ENCODE peak calls at places on chromosomes 7 and 10, in eight cellular contexts. W is right atrium auricular region, A is cardiac muscle cell, D is osteoblast, J is spleen, E is upper lobe of left lung, H is fibroblast of lung, T is Peyer's patch. R is an unnamed sample.

GRCh38 chr10:88227342-88228018 is 355.6 kb downstream of the RNLS start:
- DNase-seq in W (no peak), A (peak; percentile 86), D (peak; percentile 47), J (no peak), E (no peak), H (peak; percentile 86), T (peak; percentile 64), R (peak; percentile 73)

GRCh38 chr10:116444527-116445142 is 17.0 kb downstream of the PNLIPRP3 start:
- DNase-seq in W (no peak), A (peak; percentile 40), D (no peak), J (no peak), E (no peak), H (peak; percentile 36), T (no peak), R (peak; percentile 1)

GRCh38 chr10:548212-548897 is 141.1 kb downstream of the DIP2C start:
- DNase-seq in W (no peak), A (no peak), D (no peak), J (no peak), E (no peak), H (no peak), T (no peak), R (no peak)

GRCh38 chr7:17038783-17039170 is 157.0 kb upstream of the AGR3 start:
- DNase-seq in W (no peak), A (peak; percentile 12), D (peak; percentile 4), J (no peak), E (no peak), H (no peak), T (no peak), R (no peak)

GRCh38 chr10:113520606-113521481 is 32.0 kb upstream of the HABP2 start:
- DNase-seq in W (peak; percentile 76), A (peak; percentile 83), D (peak; percentile 95), J (no peak), E (peak; percentile 63), H (peak; percentile 79), T (peak; percentile 66), R (peak; percentile 77)

GRCh38 chr10:93471110-93471651 is 11.0 kb downstream of the MYOF start:
- DNase-seq in W (no peak), A (peak; percentile 91), D (peak; percentile 92), J (no peak), E (no peak), H (peak; percentile 97), T (peak; percentile 65), R (peak; percentile 96)

GRCh38 chr10:78542536-78542935 is 508.9 kb downstream of the RPS24 start:
- DNase-seq in W (no peak), A (no peak), D (no peak), J (no peak), E (no peak), H (peak; percentile 4), T (no peak), R (no peak)

GRCh38 chr10:109914966-109915365 is 8.3 kb downstream of the XPNPEP1 start:
- DNase-seq in W (no peak), A (peak; percentile 86), D (peak; percentile 91), J (no peak), E (peak; percentile 43), H (peak; percentile 88), T (peak; percentile 72), R (peak; percentile 74)

GRCh38 chr7:2499719-2500430 is 19.7 kb upstream of the LFNG start:
- DNase-seq in W (no peak), A (no peak), D (no peak), J (no peak), E (no peak), H (no peak), T (no peak), R (no peak)

GRCh38 chr10:93380043-93380565 is 102.0 kb downstream of the MYOF start:
- DNase-seq in W (no peak), A (no peak), D (no peak), J (no peak), E (no peak), H (peak; percentile 46), T (no peak), R (no peak)

GRCh38 chr7:151469281-151469680 is 29.3 kb upstream of the CRYGN start:
- DNase-seq in W (no peak), A (no peak), D (no peak), J (no peak), E (no peak), H (no peak), T (no peak), R (no peak)

GRCh38 chr10:77377034-77377433 is 260.6 kb downstream of the KCNMA1 start:
- DNase-seq in W (no peak), A (no peak), D (no peak), J (no peak), E (no peak), H (no peak), T (no peak), R (no peak)

GRCh38 chr7:12731775-12732174 is 44.3 kb downstream of the ARL4A start:
- DNase-seq in W (no peak), A (no peak), D (no peak), J (no peak), E (no peak), H (peak; percentile 24), T (no peak), R (no peak)

GRCh38 chr7:44276571-44277101 is 48.8 kb downstream of the CAMK2B start:
- DNase-seq in W (no peak), A (no peak), D (peak; percentile 74), J (peak; percentile 69), E (no peak), H (no peak), T (no peak), R (no peak)

DNA sequence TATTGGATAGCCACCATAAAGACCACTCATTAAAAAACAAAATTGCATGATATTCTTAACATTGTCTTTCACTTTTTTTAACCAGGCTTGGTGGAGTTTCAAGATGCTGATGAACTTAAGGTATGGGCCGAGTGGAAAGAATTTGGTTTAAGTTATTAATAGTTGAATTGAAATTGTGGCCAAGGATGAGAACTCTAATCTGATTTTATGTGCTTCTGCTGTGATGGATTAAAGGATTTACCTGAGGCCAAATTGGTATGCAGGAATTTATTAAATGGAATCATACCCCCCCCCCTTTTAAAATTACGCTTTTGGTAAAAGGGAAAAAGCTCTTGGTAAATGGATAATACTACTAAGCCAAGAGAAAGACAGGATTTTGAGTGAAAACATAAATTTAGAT is 33.8 kb upstream of the TOMM7 start:
- DNase-seq in W (no peak), A (no peak), D (no peak), J (no peak), E (no peak), H (no peak), T (no peak), R (no peak)
- H3K4me3 ChIP-seq in W (no peak overlapping the region), A (no peak overlapping the region), D (peak overlapping the region; percentile 73), J (no peak overlapping the region), E (no peak overlapping the region), H (peak overlapping the region; percentile 71), T (no peak overlapping the region), R (peak overlapping the region; percentile 61)

GRCh38 chr10:34281661-34282060 is 533.4 kb downstream of the PARD3 start:
- DNase-seq in W (no peak), A (no peak), D (no peak), J (no peak), E (no peak), H (no peak), T (no peak), R (no peak)

GRCh38 chr10:34286136-34286739 is 528.9 kb downstream of the PARD3 start:
- DNase-seq in W (no peak), A (peak; percentile 19), D (no peak), J (no peak), E (no peak), H (no peak), T (no peak), R (peak; percentile 48)

GRCh38 chr10:34282186-34282585 is 532.9 kb downstream of the PARD3 start:
- DNase-seq in W (no peak), A (no peak), D (no peak), J (no peak), E (no peak), H (no peak), T (no peak), R (peak; percentile 26)

GRCh38 chr10:34275626-34276025 is 539.5 kb downstream of the PARD3 start:
- DNase-seq in W (no peak), A (no peak), D (no peak), J (no peak), E (no peak), H (no peak), T (no peak), R (peak; percentile 14)

DNA sequence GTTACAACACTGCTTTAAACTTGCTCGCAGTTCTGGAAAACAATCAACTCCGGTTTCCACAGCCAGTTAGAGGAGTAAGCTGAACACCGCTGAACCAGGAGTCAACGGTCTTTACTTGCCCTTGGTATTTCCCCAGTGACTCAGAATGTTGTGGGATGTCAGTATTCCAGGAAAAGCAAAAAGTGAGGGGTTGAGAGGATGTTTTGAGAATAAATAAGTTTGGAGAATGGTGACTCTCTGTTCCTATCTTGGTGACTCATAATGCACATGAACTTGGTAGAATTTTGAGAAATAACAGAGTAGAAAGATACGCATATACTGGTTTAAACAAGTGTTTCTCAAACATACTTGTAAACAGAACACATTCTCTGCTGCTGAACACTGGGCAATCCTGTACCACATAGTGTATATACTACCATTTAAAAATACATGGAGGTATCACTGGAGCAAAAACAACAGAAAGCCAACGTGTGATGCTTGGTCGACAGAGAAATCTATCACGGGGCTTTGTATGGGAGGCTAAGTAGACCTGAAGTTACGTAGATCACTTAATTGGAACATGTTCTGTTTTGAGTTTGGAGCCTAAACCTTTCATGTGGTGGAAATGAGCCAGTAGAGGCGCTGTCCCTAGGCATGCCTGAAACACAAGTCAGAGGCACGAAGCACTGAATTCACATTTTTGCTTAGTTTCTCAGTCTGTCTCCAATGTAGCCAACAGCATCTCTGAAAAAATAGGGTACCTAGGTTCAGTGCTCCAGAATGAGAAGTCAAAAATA is 534.3 kb downstream of the PARD3 start:
- DNase-seq in W (no peak), A (peak; percentile 96), D (peak; percentile 68), J (no peak), E (no peak), H (peak; percentile 98), T (no peak), R (peak; percentile 96)
- TF ChIP-seq CTCF in W (no peak), A (peak; percentile 41), D (peak; percentile 59), J (no peak), E (no peak), H (peak; percentile 57), T (no peak), R (no peak)

GRCh38 chr7:158976468-158976848 is 120.1 kb downstream of the DYNC2I1 start:
- DNase-seq in W (no peak), A (peak; percentile 8), D (peak; percentile 89), J (no peak), E (no peak), H (no peak), T (no peak), R (peak; percentile 3)
- H3K4me3 ChIP-seq in W (peak overlapping the region; percentile 29), A (peak overlapping the region; percentile 18), D (peak overlapping the region; percentile 64), J (peak overlapping the region; percentile 6), E (peak overlapping the region; percentile 45), H (peak overlapping the region; percentile 50), T (peak overlapping the region; percentile 7), R (peak overlapping the region; percentile 58)

DNA sequence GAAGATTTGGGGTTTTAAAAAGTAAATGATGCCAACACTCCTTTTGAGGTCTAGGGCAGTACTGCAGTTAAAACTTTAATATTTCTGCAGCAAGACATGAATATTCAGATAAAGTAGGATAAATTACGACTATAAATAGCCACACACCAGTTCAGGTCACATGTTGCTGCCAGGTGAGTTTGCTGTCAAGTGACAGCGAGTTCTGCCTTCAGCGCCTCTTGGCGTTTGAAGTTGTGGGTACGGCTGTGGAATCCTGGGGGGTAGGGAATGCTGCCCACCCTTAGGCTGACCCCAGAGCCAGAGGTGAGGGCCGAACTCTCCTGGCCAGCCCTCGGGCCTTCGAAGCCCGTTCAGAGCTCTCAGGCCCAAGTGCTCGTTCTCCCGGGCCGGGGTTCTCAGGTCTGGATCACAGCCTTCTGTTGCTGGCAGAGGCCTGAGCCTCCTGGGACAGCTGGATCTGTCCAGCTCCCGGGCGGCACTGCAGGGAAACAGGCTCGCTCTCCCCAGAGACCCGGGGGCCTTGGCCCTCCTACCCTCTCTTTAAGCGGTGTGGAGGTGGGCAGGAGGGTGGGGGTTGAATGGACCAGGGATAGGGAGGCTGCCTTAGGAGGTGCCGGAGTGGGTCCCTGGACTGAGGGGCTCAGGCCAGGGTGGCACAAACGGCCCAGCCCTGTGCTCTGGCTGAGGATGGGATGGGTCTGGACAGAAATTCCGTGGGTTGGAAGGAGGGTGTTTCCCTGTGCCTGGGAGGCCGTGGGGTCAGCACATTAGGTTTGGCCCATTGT is 5.4 kb downstream of the BRI3 start:
- DNase-seq in W (no peak), A (no peak), D (peak; percentile 90), J (no peak), E (peak; percentile 69), H (no peak), T (no peak), R (no peak)
- TF ChIP-seq CTCF in W (no peak), A (no peak), D (no peak), J (no peak), E (no peak), H (no peak), T (no peak), R (no peak)